ENCODE peak calls at places on chromosomes 3 and 15, in nine cellular contexts. One of them, this sample, is unnamed.

GRCh38 chr15:94579261-94579660 is 347.9 kb downstream of the MCTP2 start:
- DNase-seq in HCT116: no peak
- DNase-seq in testis: no peak
- DNase-seq in tibial nerve: no peak
- DNase-seq in esophagus squamous epithelium: no peak
- DNase-seq in heart left ventricle: no peak
- DNase-seq in spleen: no peak
- DNase-seq in stomach: no peak
- DNase-seq in K562: no peak
- DNase-seq in this sample: no peak

GRCh38 chr3:190024912-190025311 is 95.8 kb downstream of the P3H2 start:
- DNase-seq in HCT116: no peak
- DNase-seq in tibial nerve: no peak
- DNase-seq in spleen: no peak
- DNase-seq in K562: no peak
- DNase-seq in esophagus squamous epithelium: no peak
- DNase-seq in heart left ventricle: no peak
- DNase-seq in stomach: no peak
- DNase-seq in testis: no peak
- DNase-seq in this sample: no peak

GRCh38 chr3:161163297-161163696 is 57.8 kb upstream of the NMD3 start:
- DNase-seq in spleen: no peak
- DNase-seq in tibial nerve: no peak
- DNase-seq in stomach: no peak
- DNase-seq in testis: no peak
- DNase-seq in esophagus squamous epithelium: no peak
- DNase-seq in HCT116: peak
- DNase-seq in K562: no peak
- DNase-seq in heart left ventricle: no peak
- DNase-seq in this sample: no peak

GRCh38 chr15:89455535-89455934 is 40.8 kb downstream of the RHCG start:
- DNase-seq in esophagus squamous epithelium: no peak
- DNase-seq in tibial nerve: no peak
- DNase-seq in K562: no peak
- DNase-seq in stomach: no peak
- DNase-seq in HCT116: no peak
- DNase-seq in testis: no peak
- DNase-seq in spleen: no peak
- DNase-seq in heart left ventricle: no peak
- DNase-seq in this sample: no peak

GRCh38 chr3:156749244-156749643 is 74.9 kb downstream of the TIPARP start:
- DNase-seq in spleen: no peak
- DNase-seq in HCT116: no peak
- DNase-seq in testis: no peak
- DNase-seq in heart left ventricle: no peak
- DNase-seq in esophagus squamous epithelium: no peak
- DNase-seq in K562: no peak
- DNase-seq in tibial nerve: no peak
- DNase-seq in stomach: no peak
- DNase-seq in this sample: no peak

GRCh38 chr3:111695584-111696213 is 100.6 kb upstream of the ZBED2 start:
- DNase-seq in spleen: no peak
- DNase-seq in heart left ventricle: no peak
- DNase-seq in stomach: no peak
- DNase-seq in K562: no peak
- DNase-seq in HCT116: no peak
- DNase-seq in testis: no peak
- DNase-seq in tibial nerve: no peak
- DNase-seq in esophagus squamous epithelium: no peak
- DNase-seq in this sample: no peak

GRCh38 chr15:99143655-99144610 is 39.1 kb downstream of the SYNM start:
- DNase-seq in tibial nerve: peak
- DNase-seq in K562: no peak
- DNase-seq in heart left ventricle: no peak
- DNase-seq in HCT116: no peak
- DNase-seq in stomach: peak
- DNase-seq in esophagus squamous epithelium: no peak
- DNase-seq in testis: no peak
- DNase-seq in spleen: no peak
- DNase-seq in this sample: peak

GRCh38 chr3:130894130-130894872 is 417 bp downstream of the ATP2C1 start:
- DNase-seq in esophagus squamous epithelium: no peak
- DNase-seq in heart left ventricle: peak
- DNase-seq in stomach: peak
- DNase-seq in K562: peak
- DNase-seq in spleen: peak
- DNase-seq in tibial nerve: no peak
- DNase-seq in HCT116: no peak
- DNase-seq in testis: peak
- DNase-seq in this sample: peak

GRCh38 chr15:83653639-83654378 is at the start of gene ADAMTSL3:
- DNase-seq in stomach: peak
- DNase-seq in testis: peak
- DNase-seq in spleen: no peak
- DNase-seq in K562: no peak
- DNase-seq in tibial nerve: peak
- DNase-seq in heart left ventricle: peak
- DNase-seq in HCT116: no peak
- DNase-seq in esophagus squamous epithelium: no peak
- DNase-seq in this sample: peak

GRCh38 chr3:8319935-8320634 is 181.5 kb upstream of the LMCD1 start:
- DNase-seq in tibial nerve: no peak
- DNase-seq in esophagus squamous epithelium: no peak
- DNase-seq in spleen: no peak
- DNase-seq in heart left ventricle: no peak
- DNase-seq in testis: no peak
- DNase-seq in stomach: no peak
- DNase-seq in K562: no peak
- DNase-seq in HCT116: no peak
- DNase-seq in this sample: no peak

GRCh38 chr3:169661567-169662214 is 1.8 kb downstream of the MECOM start:
- DNase-seq in tibial nerve: no peak
- DNase-seq in heart left ventricle: peak
- DNase-seq in stomach: peak
- DNase-seq in K562: no peak
- DNase-seq in testis: no peak
- DNase-seq in esophagus squamous epithelium: no peak
- DNase-seq in spleen: peak
- DNase-seq in HCT116: no peak
- DNase-seq in this sample: peak

GRCh38 chr3:152322756-152323155 is 54.0 kb downstream of the MBNL1 start:
- DNase-seq in esophagus squamous epithelium: no peak
- DNase-seq in stomach: no peak
- DNase-seq in HCT116: no peak
- DNase-seq in spleen: no peak
- DNase-seq in testis: no peak
- DNase-seq in tibial nerve: no peak
- DNase-seq in heart left ventricle: no peak
- DNase-seq in K562: no peak
- DNase-seq in this sample: no peak

GRCh38 chr15:65044724-65045481 is at the start of gene SLC51B:
- DNase-seq in stomach: peak
- DNase-seq in HCT116: no peak
- DNase-seq in esophagus squamous epithelium: no peak
- DNase-seq in tibial nerve: no peak
- DNase-seq in heart left ventricle: no peak
- DNase-seq in K562: no peak
- DNase-seq in testis: no peak
- DNase-seq in spleen: no peak
- DNase-seq in this sample: no peak

GRCh38 chr3:99945328-99945995 is 127.8 kb downstream of the CMSS1 start:
- DNase-seq in K562: no peak
- DNase-seq in HCT116: no peak
- DNase-seq in tibial nerve: no peak
- DNase-seq in esophagus squamous epithelium: no peak
- DNase-seq in stomach: peak
- DNase-seq in testis: no peak
- DNase-seq in heart left ventricle: no peak
- DNase-seq in spleen: no peak
- DNase-seq in this sample: peak

GRCh38 chr3:188122571-188123169 is 31.3 kb upstream of the LPP start:
- DNase-seq in stomach: no peak
- DNase-seq in testis: no peak
- DNase-seq in heart left ventricle: no peak
- DNase-seq in spleen: no peak
- DNase-seq in tibial nerve: no peak
- DNase-seq in HCT116: no peak
- DNase-seq in esophagus squamous epithelium: no peak
- DNase-seq in K562: no peak
- DNase-seq in this sample: no peak
- H3K27ac ChIP-seq in stomach: no peak
- H3K27ac ChIP-seq in testis: no peak
- H3K27ac ChIP-seq in heart left ventricle: no peak
- H3K27ac ChIP-seq in spleen: peak
- H3K27ac ChIP-seq in tibial nerve: no peak
- H3K27ac ChIP-seq in HCT116: no peak
- H3K27ac ChIP-seq in esophagus squamous epithelium: peak
- H3K27ac ChIP-seq in K562: no peak
- H3K27ac ChIP-seq in this sample: no peak

GRCh38 chr3:10010546-10011465 is 15.4 kb upstream of the FANCD2 start:
- DNase-seq in heart left ventricle: peak
- DNase-seq in K562: peak
- DNase-seq in esophagus squamous epithelium: peak
- DNase-seq in HCT116: peak
- DNase-seq in tibial nerve: peak
- DNase-seq in stomach: peak
- DNase-seq in spleen: peak
- DNase-seq in testis: peak
- DNase-seq in this sample: peak
- TF ChIP-seq POLR2A in heart left ventricle: peak
- TF ChIP-seq POLR2A in K562: peak
- TF ChIP-seq POLR2A in esophagus squamous epithelium: no peak
- TF ChIP-seq POLR2A in HCT116: no peak
- TF ChIP-seq POLR2A in tibial nerve: no peak
- TF ChIP-seq POLR2A in stomach: no peak
- TF ChIP-seq POLR2A in spleen: no peak
- TF ChIP-seq POLR2A in testis: no peak
- TF ChIP-seq POLR2A in this sample: peak

DNA sequence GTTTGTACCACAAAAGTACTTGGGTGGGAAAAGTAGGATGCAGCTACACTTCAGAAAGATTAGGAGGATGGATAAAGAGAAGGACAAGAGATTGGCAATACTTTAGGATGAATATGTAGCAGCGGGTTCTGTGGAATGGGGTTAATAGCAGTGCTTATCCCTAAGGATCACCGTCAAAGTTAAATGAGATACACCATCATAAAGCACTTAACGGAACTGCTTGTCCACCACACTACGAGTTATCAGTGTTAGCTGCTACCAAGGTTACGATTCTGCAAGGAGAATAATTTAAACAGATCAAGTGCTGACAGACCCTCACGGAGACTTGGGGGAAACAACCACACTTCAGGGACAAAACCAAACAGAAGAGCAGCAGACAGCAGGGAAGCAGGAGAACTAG is 963 bp downstream of the SHQ1 start:
- DNase-seq in esophagus squamous epithelium: no peak
- DNase-seq in testis: no peak
- DNase-seq in tibial nerve: no peak
- DNase-seq in stomach: no peak
- DNase-seq in heart left ventricle: no peak
- DNase-seq in K562: no peak
- DNase-seq in HCT116: no peak
- DNase-seq in spleen: no peak
- DNase-seq in this sample: no peak
- H3K27ac ChIP-seq in esophagus squamous epithelium: peak
- H3K27ac ChIP-seq in testis: peak
- H3K27ac ChIP-seq in tibial nerve: peak
- H3K27ac ChIP-seq in stomach: no peak
- H3K27ac ChIP-seq in heart left ventricle: peak
- H3K27ac ChIP-seq in K562: peak
- H3K27ac ChIP-seq in HCT116: no peak
- H3K27ac ChIP-seq in spleen: peak
- H3K27ac ChIP-seq in this sample: no peak

DNA sequence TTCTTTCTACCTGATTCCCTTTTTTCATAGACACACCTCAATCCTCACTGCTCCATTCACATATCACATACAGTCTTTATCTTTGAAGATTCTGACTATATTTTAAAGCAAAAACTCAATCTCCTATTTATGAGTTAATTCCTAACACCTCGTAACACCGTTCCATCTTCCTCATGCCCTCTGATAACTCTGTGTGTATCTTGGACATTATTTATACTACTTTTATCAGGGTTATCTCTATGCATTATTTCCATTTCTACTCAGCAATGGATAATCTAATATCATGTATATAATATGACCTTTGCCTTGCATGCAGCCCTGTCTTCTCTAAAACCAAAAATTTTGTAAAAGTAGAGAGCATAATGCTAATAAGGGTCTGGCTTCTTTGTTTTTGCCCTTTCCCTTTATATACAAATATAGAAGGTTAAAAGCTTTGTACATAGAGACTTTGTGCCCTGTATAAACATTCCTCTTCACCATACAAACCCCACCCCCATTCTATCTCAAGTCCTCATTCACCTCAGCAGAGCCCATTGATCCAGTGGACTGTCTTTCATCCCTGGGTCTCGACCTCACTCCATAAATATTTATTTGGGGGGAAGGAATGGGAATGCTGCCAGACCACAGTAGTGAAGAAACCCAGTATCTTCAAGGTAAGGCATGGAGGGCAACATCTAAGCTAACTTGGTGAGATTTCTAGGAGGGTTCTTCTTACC is 21.8 kb downstream of the TRIM42 start:
- DNase-seq in stomach: no peak
- DNase-seq in K562: no peak
- DNase-seq in heart left ventricle: no peak
- DNase-seq in spleen: no peak
- DNase-seq in testis: no peak
- DNase-seq in tibial nerve: no peak
- DNase-seq in esophagus squamous epithelium: no peak
- DNase-seq in HCT116: no peak
- DNase-seq in this sample: no peak
- TF ChIP-seq POLR2A in stomach: no peak
- TF ChIP-seq POLR2A in K562: no peak
- TF ChIP-seq POLR2A in heart left ventricle: no peak
- TF ChIP-seq POLR2A in spleen: no peak
- TF ChIP-seq POLR2A in testis: no peak
- TF ChIP-seq POLR2A in tibial nerve: no peak
- TF ChIP-seq POLR2A in esophagus squamous epithelium: no peak
- TF ChIP-seq POLR2A in HCT116: no peak
- TF ChIP-seq POLR2A in this sample: no peak